ENCODE peak calls at places on chromosomes 12 and 14, in four cellular contexts. P is adrenal gland, I is GF-D8, O is GM10248. K is an unnamed sample.

GRCh38 chr12:79083181-79083580 is 218.6 kb downstream of the SYT1 start:
- DNase-seq in P (no peak), I (no peak), O (no peak), K (no peak)

GRCh38 chr12:13941258-13942249 is 39.8 kb downstream of the GRIN2B start:
- DNase-seq in P (peak; percentile 72), I (no peak), O (peak; percentile 39), K (peak; percentile 24)

GRCh38 chr12:92987846-92988621 is 58.9 kb upstream of the EEA1 start:
- DNase-seq in P (peak; percentile 65), I (no peak), O (peak; percentile 64), K (peak; percentile 98)

GRCh38 chr12:117580718-117581062 is 219.3 kb upstream of the NOS1 start:
- DNase-seq in P (peak; percentile 21), I (no peak), O (peak; percentile 28), K (peak; percentile 12)

GRCh38 chr14:102885686-102886447 is 36.6 kb upstream of the AMN start:
- DNase-seq in P (no peak), I (no peak), O (no peak), K (no peak)

GRCh38 chr14:77654001-77654431 is 37.6 kb upstream of the SPTLC2 start:
- DNase-seq in P (no peak), I (no peak), O (no peak), K (no peak)

GRCh38 chr12:53098354-53098981 is 1.0 kb downstream of the IGFBP6 start:
- DNase-seq in P (no peak), I (no peak), O (peak; percentile 17), K (no peak)

GRCh38 chr12:56358836-56359532 is 923 bp downstream of the STAT2 start:
- DNase-seq in P (no peak), I (peak; percentile 56), O (no peak), K (peak; percentile 52)